ENCODE peak calls at places on chromosome 5, in five cellular contexts. A is stimulated activated CD8-positive, alpha-beta memory T cell treated with anti-CD3 and anti-CD28 coated beads, Interleukin-12 subunit alpha, Interleukin-12 subunit beta, amount 100 ng/mL, for 1 hour; I is frontal cortex; H is ureter; O is Caco-2. Q is an unnamed sample.

GRCh38 chr5:151477106-151477505 is 29.7 kb downstream of the SLC36A1 start:
- DNase-seq in A (no peak), I (no peak), H (no peak), O (no peak), Q (no peak)

GRCh38 chr5:92402045-92402444 is 1018.9 kb upstream of the ARRDC3 start:
- DNase-seq in A (no peak), I (no peak), H (no peak), O (no peak), Q (no peak)

GRCh38 chr5:67896312-67896985 is 319.1 kb upstream of the PIK3R1 start:
- DNase-seq in A (no peak), I (no peak), H (no peak), O (no peak), Q (no peak)

GRCh38 chr5:169301386-169301930 is 519 bp upstream of the SLIT3 start:
- DNase-seq in A (no peak), I (no peak), H (no peak), O (no peak), Q (no peak)

GRCh38 chr5:83474170-83474796 is 2.7 kb downstream of the VCAN start:
- DNase-seq in A (no peak), I (peak; percentile 53), H (peak; percentile 74), O (peak; percentile 82), Q (peak; percentile 48)

GRCh38 chr5:151799407-151799806 is 27.7 kb downstream of the G3BP1 start:
- DNase-seq in A (no peak), I (no peak), H (no peak), O (no peak), Q (no peak)

GRCh38 chr5:132364319-132364718 is 5.2 kb upstream of the SLC22A5 start:
- DNase-seq in A (no peak), I (no peak), H (no peak), O (no peak), Q (no peak)

GRCh38 chr5:9698849-9699240 is 68.7 kb upstream of the TAS2R1 start:
- DNase-seq in A (no peak), I (no peak), H (no peak), O (no peak), Q (no peak)

GRCh38 chr5:127011151-127011550 is 19.2 kb downstream of the MARCHF3 start:
- DNase-seq in A (no peak), I (no peak), H (no peak), O (no peak), Q (no peak)

GRCh38 chr5:100731768-100732167 is 171.3 kb downstream of the ST8SIA4 start:
- DNase-seq in A (no peak), I (no peak), H (no peak), O (no peak), Q (no peak)

GRCh38 chr5:135565256-135565655 is 13.5 kb downstream of the CXCL14 start:
- DNase-seq in A (no peak), I (no peak), H (no peak), O (no peak), Q (no peak)

GRCh38 chr5:67515020-67515689 is 318.6 kb upstream of the CD180 start:
- DNase-seq in A (no peak), I (no peak), H (no peak), O (no peak), Q (no peak)

GRCh38 chr5:123116063-123116462 is 27.0 kb downstream of the PRDM6 start:
- DNase-seq in A (no peak), I (no peak), H (no peak), O (no peak), Q (no peak)

GRCh38 chr5:87627360-87627759 is 214.6 kb upstream of the CCNH start:
- DNase-seq in A (no peak), I (no peak), H (no peak), O (no peak), Q (no peak)

GRCh38 chr5:111953351-111954127 is 196.5 kb upstream of the NREP start:
- DNase-seq in A (no peak), I (no peak), H (no peak), O (no peak), Q (no peak)

GRCh38 chr5:165209101-165209727 is 1703.8 kb downstream of the MAT2B start:
- DNase-seq in A (no peak), I (peak; percentile 8), H (no peak), O (no peak), Q (no peak)

GRCh38 chr5:97143715-97144114 is 1.3 kb upstream of the LIX1 start:
- DNase-seq in A (no peak), I (no peak), H (no peak), O (no peak), Q (no peak)

GRCh38 chr5:135576075-135576599 is 2.7 kb downstream of the CXCL14 start:
- DNase-seq in A (no peak), I (no peak), H (no peak), O (no peak), Q (no peak)

GRCh38 chr5:111930905-111931461 is 174.0 kb upstream of the NREP start:
- DNase-seq in A (no peak), I (no peak), H (no peak), O (no peak), Q (no peak)

GRCh38 chr5:103010120-103010666 is 109.7 kb downstream of the GIN1 start:
- DNase-seq in A (no peak), I (no peak), H (no peak), O (no peak), Q (no peak)

GRCh38 chr5:139650689-139651501 is 2.7 kb downstream of the CXXC5 start:
- DNase-seq in A (no peak), I (no peak), H (peak; percentile 61), O (peak; percentile 90), Q (no peak)

GRCh38 chr5:76763136-76763535 is 47.2 kb downstream of the F2R start:
- DNase-seq in A (no peak), I (no peak), H (no peak), O (no peak), Q (no peak)

GRCh38 chr5:123814796-123815479 is 303.0 kb downstream of the CSNK1G3 start:
- DNase-seq in A (no peak), I (no peak), H (no peak), O (no peak), Q (no peak)

GRCh38 chr5:108461628-108462367 is 79.9 kb upstream of the FBXL17 start:
- DNase-seq in A (no peak), I (no peak), H (no peak), O (no peak), Q (no peak)

GRCh38 chr5:96952118-96952750 is 16.4 kb downstream of the LNPEP start:
- DNase-seq in A (no peak), I (no peak), H (no peak), O (no peak), Q (no peak)

GRCh38 chr5:79853676-79854418 is 137.2 kb downstream of the MTX3 start:
- DNase-seq in A (no peak), I (no peak), H (no peak), O (no peak), Q (no peak)

GRCh38 chr5:130198927-130199326 is 294.7 kb downstream of the CHSY3 start:
- DNase-seq in A (no peak), I (no peak), H (no peak), O (peak; percentile 44), Q (no peak)

GRCh38 chr5:68292316-68292715 is 76.8 kb downstream of the PIK3R1 start:
- DNase-seq in A (no peak), I (no peak), H (no peak), O (no peak), Q (no peak)

Q was measured in GM12892.